ENCODE peak calls at places on chromosomes 4 and X, in six cellular contexts. Y is neuronal stem cell; G is CD4-positive, alpha-beta T cell; X is ovary; A is sigmoid colon; P is dorsolateral prefrontal cortex. L is an unnamed sample.

GRCh38 chr4:77619408-77619807 is 13.8 kb downstream of the CXCL13 start:
- DNase-seq in Y (no peak), G (no peak), X (no peak), A (no peak), P (no peak), L (peak)

GRCh38 chrX:130738638-130739195 is 164.3 kb downstream of the ENOX2 start:
- DNase-seq in Y (no peak), G (no peak), X (no peak), A (no peak), P (no peak), L (no peak)

GRCh38 chr4:112284662-112285411 is 867 bp downstream of the TIFA start:
- DNase-seq in Y (no peak), G (no peak), X (no peak), A (no peak), P (no peak), L (no peak)

GRCh38 chr4:150082241-150082640 is 4.0 kb downstream of the DCLK2 start:
- DNase-seq in Y (no peak), G (no peak), X (no peak), A (no peak), P (no peak), L (no peak)

GRCh38 chr4:106369456-106370060 is 980 bp upstream of the GIMD1 start:
- DNase-seq in Y (peak), G (no peak), X (no peak), A (no peak), P (no peak), L (no peak)

GRCh38 chr4:5504486-5504885 is 203.9 kb downstream of the EVC2 start:
- DNase-seq in Y (no peak), G (no peak), X (no peak), A (no peak), P (no peak), L (no peak)

GRCh38 chrX:45619290-45619689 is 418.6 kb upstream of the DIPK2B start:
- DNase-seq in Y (no peak), G (no peak), X (no peak), A (no peak), P (no peak), L (no peak)

GRCh38 chr4:627347-627746 is 2.0 kb downstream of the PDE6B start:
- DNase-seq in Y (no peak), G (no peak), X (no peak), A (no peak), P (no peak), L (no peak)

GRCh38 chr4:56909083-56909981 is 1.6 kb downstream of the REST start:
- DNase-seq in Y (peak), G (peak), X (no peak), A (peak), P (peak), L (peak)

GRCh38 chr4:7426525-7427171 is 8.1 kb downstream of the PSAPL1 start:
- DNase-seq in Y (no peak), G (no peak), X (no peak), A (peak), P (peak), L (peak)

GRCh38 chr4:189301692-189302091 is 639.0 kb upstream of the FRG1 start:
- DNase-seq in Y (no peak), G (no peak), X (no peak), A (no peak), P (no peak), L (no peak)

GRCh38 chrX:53239474-53239873 is 14.5 kb upstream of the KDM5C start:
- DNase-seq in Y (no peak), G (no peak), X (no peak), A (no peak), P (no peak), L (no peak)

GRCh38 chr4:95289028-95289634 is 259.6 kb downstream of the UNC5C start:
- DNase-seq in Y (no peak), G (no peak), X (no peak), A (no peak), P (no peak), L (no peak)

GRCh38 chrX:12971282-12972003 is 3.5 kb upstream of the TMSB4X start:
- DNase-seq in Y (no peak), G (no peak), X (peak), A (no peak), P (no peak), L (peak)

GRCh38 chr4:2256781-2257191 is 5.1 kb downstream of the MXD4 start:
- DNase-seq in Y (no peak), G (peak), X (peak), A (peak), P (peak), L (peak)

GRCh38 chr4:15457401-15458201 is 12.1 kb upstream of the CC2D2A start:
- DNase-seq in Y (no peak), G (no peak), X (no peak), A (no peak), P (no peak), L (no peak)

GRCh38 chr4:64495948-64496347 is 86.7 kb upstream of the TECRL start:
- DNase-seq in Y (no peak), G (no peak), X (no peak), A (no peak), P (no peak), L (no peak)

GRCh38 chr4:140637836-140638235 is 69.1 kb upstream of the UCP1 start:
- DNase-seq in Y (no peak), G (no peak), X (no peak), A (no peak), P (no peak), L (no peak)

GRCh38 chr4:83364312-83364711 is 29.7 kb upstream of the HPSE start:
- DNase-seq in Y (no peak), G (no peak), X (no peak), A (no peak), P (no peak), L (no peak)

GRCh38 chr4:85703098-85703497 is 228.1 kb downstream of the ARHGAP24 start:
- DNase-seq in Y (no peak), G (no peak), X (no peak), A (no peak), P (no peak), L (no peak)

GRCh38 chr4:7924163-7924562 is 15.5 kb downstream of the AFAP1 start:
- DNase-seq in Y (no peak), G (no peak), X (no peak), A (no peak), P (no peak), L (no peak)

GRCh38 chrX:65528705-65529340 is 5.8 kb downstream of the LAS1L start:
- DNase-seq in Y (peak), G (peak), X (peak), A (no peak), P (peak), L (peak)

GRCh38 chrX:32421266-32421665 is 790.1 kb downstream of the DMD start:
- DNase-seq in Y (no peak), G (no peak), X (no peak), A (no peak), P (no peak), L (no peak)

DNA sequence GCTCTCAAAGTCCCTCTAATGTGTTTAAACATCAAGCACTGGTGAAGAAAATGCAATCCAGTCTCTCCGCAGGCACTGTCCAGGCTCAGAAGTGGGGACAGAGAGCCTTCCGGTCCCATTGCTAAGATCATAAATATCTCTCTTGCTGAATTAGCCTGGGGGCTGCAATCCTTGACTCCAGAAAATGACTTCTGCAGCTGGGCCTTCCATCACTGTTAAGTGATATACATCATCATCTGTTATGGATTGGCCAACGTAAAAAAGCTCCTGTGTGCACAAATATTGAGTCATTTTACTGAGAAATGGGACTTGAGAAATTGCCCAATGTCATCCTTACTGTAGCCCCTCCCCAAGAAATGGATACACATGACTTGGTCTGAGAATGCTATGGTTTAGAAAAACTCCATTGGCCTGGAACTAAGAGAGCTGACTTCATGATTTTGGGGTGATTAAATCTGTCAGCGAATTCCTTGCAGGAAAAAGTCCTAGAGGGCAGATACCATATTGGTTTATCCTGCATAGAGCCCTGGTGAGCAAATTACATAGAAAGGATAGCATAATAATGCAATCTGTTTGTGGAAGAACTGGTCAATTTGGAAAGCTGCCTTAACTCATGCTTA is 346.0 kb downstream of the GBA3 start:
- DNase-seq in Y (no peak), G (no peak), X (no peak), A (no peak), P (no peak), L (no peak)
- H3K27ac ChIP-seq in Y (no peak), G (no peak), X (no peak), A (no peak), P (no peak), L (no peak)

GRCh38 chr4:148857234-148857972 is 415.2 kb upstream of the NR3C2 start:
- DNase-seq in Y (no peak), G (no peak), X (no peak), A (no peak), P (no peak), L (no peak)
- H3K27ac ChIP-seq in Y (no peak), G (no peak), X (no peak), A (peak), P (no peak), L (no peak)

DNA sequence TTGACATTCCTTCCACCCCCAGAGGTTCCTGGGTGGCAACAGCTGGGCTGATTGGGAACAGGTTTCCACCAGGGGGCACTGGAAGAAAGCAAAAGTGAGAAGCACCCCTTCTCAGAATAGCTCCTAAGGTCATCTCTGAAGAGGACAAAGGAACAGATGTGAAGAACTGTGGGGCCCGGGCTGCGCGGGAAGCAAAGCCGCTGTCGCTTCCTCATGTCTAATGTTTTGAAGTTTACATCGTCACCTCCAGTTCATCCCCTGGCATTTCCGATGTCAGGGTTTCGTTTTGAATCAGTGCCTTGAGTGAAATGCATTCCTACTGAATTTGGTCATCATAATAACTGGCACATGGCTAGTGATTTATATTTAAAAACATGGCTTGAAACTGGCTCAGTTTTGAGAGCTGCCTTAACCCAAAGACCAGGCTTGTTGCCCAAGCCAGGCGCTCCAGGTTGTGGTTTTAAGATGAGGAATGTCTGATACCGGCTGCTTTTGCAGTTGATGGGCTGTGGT is 6.1 kb downstream of the TXK start:
- DNase-seq in Y (peak), G (peak), X (no peak), A (no peak), P (no peak), L (peak)
- H3K27ac ChIP-seq in Y (no peak), G (peak), X (no peak), A (no peak), P (no peak), L (no peak)

GRCh38 chr4:165584916-165585315 is 206.1 kb downstream of the CPE start:
- DNase-seq in Y (no peak), G (no peak), X (no peak), A (no peak), P (no peak), L (no peak)
- H3K27ac ChIP-seq in Y (no peak), G (no peak), X (no peak), A (no peak), P (no peak), L (no peak)